ENCODE peak calls at places on chromosomes 13 and 19, in five cellular contexts. H, Z, P, T and E are unnamed samples.

GRCh38 chr13:75461314-75461713 is 20.7 kb downstream of the TBC1D4 start:
- DNase-seq in H (no peak), Z (no peak), P (no peak), T (no peak), E (no peak)

GRCh38 chr19:52492991-52493470 is 34.4 kb upstream of the ZNF808 start:
- DNase-seq in H (no peak), Z (no peak), P (no peak), T (no peak), E (peak)

GRCh38 chr13:70905035-70905434 is 796.8 kb upstream of the KLHL1 start:
- DNase-seq in H (no peak), Z (no peak), P (no peak), T (no peak), E (no peak)

GRCh38 chr19:48085077-48085476 is 25.5 kb downstream of the PLA2G4C start:
- DNase-seq in H (no peak), Z (no peak), P (no peak), T (no peak), E (no peak)

GRCh38 chr19:7515471-7516226 is at the start of gene ZNF358:
- DNase-seq in H (peak), Z (peak), P (peak), T (no peak), E (peak)

GRCh38 chr19:2461751-2462634 is 5.2 kb upstream of the LMNB2 start:
- DNase-seq in H (peak), Z (peak), P (peak), T (no peak), E (peak)

GRCh38 chr19:39196320-39196719 is 444 bp upstream of the NCCRP1 start:
- DNase-seq in H (no peak), Z (no peak), P (no peak), T (no peak), E (no peak)

GRCh38 chr13:95644611-95645052 is at the start of gene DZIP1:
- DNase-seq in H (peak), Z (peak), P (no peak), T (peak), E (peak)

GRCh38 chr19:611506-611869 is 21.8 kb downstream of the HCN2 start:
- DNase-seq in H (no peak), Z (no peak), P (peak), T (no peak), E (no peak)

GRCh38 chr13:103067751-103068563 is 1.7 kb upstream of the SLC10A2 start:
- DNase-seq in H (no peak), Z (peak), P (no peak), T (no peak), E (no peak)

GRCh38 chr13:49098198-49098597 is 121.9 kb upstream of the MLNR start:
- DNase-seq in H (peak), Z (no peak), P (peak), T (no peak), E (no peak)

GRCh38 chr13:87123987-87124784 is 547.0 kb upstream of the SLITRK5 start:
- DNase-seq in H (no peak), Z (no peak), P (no peak), T (no peak), E (no peak)